ENCODE peak calls at places on chromosomes 11 and 22, in four cellular contexts. O is stomach, Z is transverse colon, B is K562. A is an unnamed sample.

GRCh38 chr22:27133951-27134664 is 476.7 kb downstream of the MIAT start:
- DNase-seq in O (peak; percentile 44), Z (peak; percentile 21), B (peak; percentile 16), A (peak; percentile 85)

GRCh38 chr11:93589347-93589746 is 46.2 kb upstream of the SMCO4 start:
- DNase-seq in O (peak; percentile 30), Z (peak; percentile 54), B (no peak), A (no peak)

GRCh38 chr22:23856721-23857605 is 712 bp upstream of the SLC2A11 start:
- DNase-seq in O (no peak), Z (peak; percentile 60), B (no peak), A (peak; percentile 81)

GRCh38 chr11:4539603-4540219 is 5.3 kb upstream of the OR52M1 start:
- DNase-seq in O (peak; percentile 73), Z (peak; percentile 59), B (peak; percentile 55), A (no peak)

GRCh38 chr22:27780161-27780575 is 21.4 kb downstream of the MN1 start:
- DNase-seq in O (no peak), Z (no peak), B (no peak), A (no peak)

GRCh38 chr11:72234514-72234830 is 9.5 kb downstream of the PHOX2A start:
- DNase-seq in O (no peak), Z (no peak), B (no peak), A (peak; percentile 9)

GRCh38 chr11:12704049-12704448 is 29.8 kb downstream of the TEAD1 start:
- DNase-seq in O (no peak), Z (no peak), B (no peak), A (no peak)

GRCh38 chr11:58637367-58637766 is 14.9 kb downstream of the CNTF start:
- DNase-seq in O (no peak), Z (no peak), B (no peak), A (no peak)

GRCh38 chr11:107988397-107989158 is 20.1 kb upstream of the CUL5 start:
- DNase-seq in O (no peak), Z (no peak), B (no peak), A (no peak)

GRCh38 chr11:72930011-72930410 is 115.8 kb downstream of the ATG16L2 start:
- DNase-seq in O (no peak), Z (no peak), B (no peak), A (no peak)

GRCh38 chr22:28351585-28351984 is 328.1 kb downstream of the TTC28 start:
- DNase-seq in O (no peak), Z (no peak), B (no peak), A (no peak)

GRCh38 chr11:21421930-21422329 is 752.5 kb downstream of the NELL1 start:
- DNase-seq in O (no peak), Z (no peak), B (no peak), A (no peak)

GRCh38 chr11:79536155-79536917 is 95.5 kb upstream of the TENM4 start:
- DNase-seq in O (no peak), Z (no peak), B (no peak), A (no peak)

GRCh38 chr22:32829451-32829851 is 27.9 kb downstream of the TIMP3 start:
- DNase-seq in O (no peak), Z (no peak), B (no peak), A (peak; percentile 64)

GRCh38 chr11:2531277-2531986 is 86.6 kb downstream of the KCNQ1 start:
- DNase-seq in O (peak; percentile 84), Z (peak; percentile 80), B (peak; percentile 82), A (peak; percentile 82)

GRCh38 chr11:2534131-2534956 is 89.5 kb downstream of the KCNQ1 start:
- DNase-seq in O (no peak), Z (peak; percentile 7), B (no peak), A (peak; percentile 66)

GRCh38 chr11:2533642-2534115 is 88.9 kb downstream of the KCNQ1 start:
- DNase-seq in O (peak; percentile 55), Z (peak; percentile 68), B (peak; percentile 87), A (peak; percentile 86)

GRCh38 chr11:2531987-2532703 is 87.3 kb downstream of the KCNQ1 start:
- DNase-seq in O (no peak), Z (peak; percentile 8), B (no peak), A (no peak)

DNA sequence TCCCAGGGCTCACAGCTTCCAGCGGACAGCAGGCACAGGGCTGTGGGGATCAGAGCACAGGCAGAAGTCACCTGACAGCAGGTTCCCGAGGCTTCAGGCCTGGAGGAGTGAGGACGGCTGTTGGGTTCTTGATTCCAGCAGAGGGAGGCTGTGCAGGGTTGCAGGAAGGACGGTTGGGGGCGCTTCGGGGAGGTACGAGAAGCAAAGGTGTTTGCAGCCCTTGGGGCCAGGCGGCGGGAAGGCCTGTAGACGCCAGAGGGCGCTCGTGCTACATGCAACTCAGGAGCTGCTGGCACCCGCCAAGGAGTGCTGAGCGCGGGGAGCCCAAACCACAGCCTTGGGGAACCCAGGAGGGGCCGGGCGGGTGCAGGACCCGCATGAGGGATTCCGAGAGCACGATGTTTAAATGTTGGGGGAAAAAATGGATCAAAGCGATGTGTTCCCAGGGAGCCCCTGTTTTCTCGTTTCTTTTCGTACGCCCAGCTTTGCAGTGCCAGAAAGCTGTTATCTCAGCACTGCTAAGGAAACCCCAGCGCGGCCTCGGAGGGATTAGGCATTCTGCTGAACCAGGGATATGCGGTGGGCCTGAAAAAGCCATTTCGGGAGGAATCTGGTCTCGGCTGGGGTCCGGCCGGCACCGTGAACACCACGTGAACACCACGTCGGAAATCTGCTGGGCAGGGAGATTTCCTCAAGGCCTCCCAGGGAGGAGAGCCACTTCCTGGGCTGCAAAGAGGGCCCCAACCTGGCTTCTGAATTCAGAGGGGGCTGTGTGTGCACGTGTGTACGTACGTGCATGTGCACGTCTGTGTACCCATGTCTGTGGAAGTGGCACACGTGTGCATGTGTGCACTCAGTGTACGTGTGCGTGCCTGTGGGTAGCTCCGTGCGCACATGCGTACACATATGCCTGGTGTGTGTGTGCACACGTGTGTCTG is 88.2 kb downstream of the KCNQ1 start:
- DNase-seq in O (peak; percentile 95), Z (peak; percentile 93), B (peak; percentile 89), A (peak; percentile 95)
- TF ChIP-seq POLR2A in O (no peak), Z (no peak), B (no peak), A (no peak)

GRCh38 chr11:9574556-9574805 is 1.0 kb downstream of the WEE1 start:
- DNase-seq in O (peak; percentile 34), Z (peak; percentile 35), B (no peak), A (no peak)
- TF ChIP-seq POLR2AphosphoS5 in O (no peak), Z (no peak), B (no peak), A (no peak)

GRCh38 chr11:77506857-77507256 is 33.0 kb upstream of the PAK1 start:
- DNase-seq in O (no peak), Z (peak; percentile 57), B (no peak), A (no peak)
- TF ChIP-seq EP300 in O (no peak), Z (no peak), B (no peak), A (no peak)

DNA sequence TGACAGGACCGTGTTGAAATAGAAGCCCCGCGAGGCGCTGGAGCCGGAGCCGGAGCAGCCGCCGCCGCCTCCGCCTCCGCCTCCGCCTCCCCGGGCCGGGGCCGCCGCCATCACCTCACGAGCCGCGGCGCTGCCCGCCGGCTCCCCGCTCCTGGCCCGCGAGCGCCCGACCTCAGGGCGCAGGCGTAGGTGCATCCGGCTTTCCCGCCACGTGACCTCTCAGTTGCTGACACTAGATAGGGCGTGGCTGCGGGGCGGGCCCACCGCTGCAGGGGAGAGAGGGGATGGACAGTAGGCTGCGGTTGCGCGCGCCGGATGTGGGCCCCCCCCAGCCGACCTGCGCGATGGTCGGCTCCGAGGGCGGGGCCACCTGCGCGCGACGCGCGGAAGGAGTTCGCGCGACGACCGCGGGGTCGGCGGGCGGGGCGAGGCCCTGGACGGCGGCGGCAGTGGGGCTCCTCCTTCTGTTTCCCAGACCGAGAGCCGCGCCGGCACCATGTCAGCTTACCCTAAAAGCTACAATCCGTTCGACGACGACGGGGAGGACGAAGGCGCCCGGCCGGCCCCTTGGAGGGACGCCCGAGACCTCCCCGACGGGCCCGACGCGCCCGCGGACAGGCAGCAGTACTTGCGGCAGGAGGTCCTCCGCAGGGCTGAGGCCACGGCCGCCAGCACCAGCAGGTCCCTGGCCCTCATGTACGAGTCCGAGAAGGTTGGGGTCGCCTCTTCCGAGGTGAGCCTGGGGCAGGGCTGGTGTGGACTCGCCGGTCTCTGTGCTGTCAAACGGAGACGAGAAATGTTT is at the start of the genes PI4KA and SNAP29:
- DNase-seq in O (peak; percentile 99), Z (peak; percentile 99), B (peak; percentile 100), A (peak; percentile 100)
- TF ChIP-seq POLR2A in O (no peak), Z (peak; percentile 80), B (no peak), A (peak; percentile 54)

DNA sequence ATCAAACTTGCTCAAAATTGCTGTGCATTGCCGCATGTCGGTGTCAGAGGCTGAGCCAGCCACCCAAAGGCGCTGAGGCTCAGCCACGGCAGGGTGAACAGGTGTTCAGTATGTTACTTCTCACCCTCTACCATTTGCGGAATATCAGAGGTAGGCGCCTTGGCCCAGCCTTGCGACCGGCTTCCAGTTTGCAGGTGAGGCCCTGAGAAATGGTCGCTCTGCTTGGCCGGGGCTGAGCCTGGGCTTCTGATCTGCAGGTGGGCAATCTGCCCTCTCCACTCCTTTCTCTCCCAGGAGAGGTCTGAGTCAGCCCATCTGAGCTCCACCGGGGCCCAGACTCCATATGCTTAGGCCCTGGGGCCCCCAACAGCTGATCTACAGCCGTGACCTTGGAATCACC is 71.0 kb downstream of the RPS6KA4 start:
- DNase-seq in O (no peak), Z (no peak), B (no peak), A (no peak)
- TF ChIP-seq POLR2AphosphoS5 in O (no peak), Z (no peak), B (no peak), A (no peak)

DNA sequence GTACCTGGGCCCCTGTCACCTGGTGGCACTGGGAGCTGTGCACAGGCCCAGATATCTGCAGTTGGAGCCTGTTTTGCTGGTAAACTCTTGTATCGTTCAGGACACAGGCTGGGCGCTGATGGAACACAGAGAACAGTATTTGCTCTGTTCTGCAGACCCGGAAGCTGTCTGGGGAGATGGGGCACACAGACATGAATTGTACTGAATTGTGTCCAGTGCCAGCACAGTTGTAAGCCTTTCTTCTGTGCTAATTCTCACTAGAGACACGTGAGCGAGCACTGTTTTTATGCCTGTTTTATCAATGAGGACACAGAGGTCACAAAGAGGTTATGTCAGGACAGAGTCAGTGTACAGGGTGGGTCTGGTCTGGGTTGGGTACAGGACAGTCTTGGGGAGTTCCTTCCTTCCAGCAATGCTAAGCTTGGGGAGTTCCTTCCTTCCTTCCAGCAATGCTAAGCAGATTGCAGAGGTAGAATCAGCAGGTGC is 24.4 kb upstream of the ACR start:
- DNase-seq in O (no peak), Z (no peak), B (no peak), A (peak; percentile 62)
- TF ChIP-seq EP300 in O (peak; percentile 14), Z (no peak), B (no peak), A (no peak)

GRCh38 chr11:116517584-116517983 is 255.2 kb downstream of the BUD13 start:
- DNase-seq in O (peak; percentile 3), Z (no peak), B (no peak), A (no peak)

GRCh38 chr11:116517077-116517476 is 255.7 kb downstream of the BUD13 start:
- DNase-seq in O (peak; percentile 22), Z (no peak), B (no peak), A (no peak)

GRCh38 chr11:116513278-116513823 is 259.4 kb downstream of the BUD13 start:
- DNase-seq in O (no peak), Z (no peak), B (no peak), A (no peak)

GRCh38 chr11:116513894-116514293 is 258.9 kb downstream of the BUD13 start:
- DNase-seq in O (no peak), Z (peak; percentile 46), B (peak; percentile 63), A (no peak)

DNA sequence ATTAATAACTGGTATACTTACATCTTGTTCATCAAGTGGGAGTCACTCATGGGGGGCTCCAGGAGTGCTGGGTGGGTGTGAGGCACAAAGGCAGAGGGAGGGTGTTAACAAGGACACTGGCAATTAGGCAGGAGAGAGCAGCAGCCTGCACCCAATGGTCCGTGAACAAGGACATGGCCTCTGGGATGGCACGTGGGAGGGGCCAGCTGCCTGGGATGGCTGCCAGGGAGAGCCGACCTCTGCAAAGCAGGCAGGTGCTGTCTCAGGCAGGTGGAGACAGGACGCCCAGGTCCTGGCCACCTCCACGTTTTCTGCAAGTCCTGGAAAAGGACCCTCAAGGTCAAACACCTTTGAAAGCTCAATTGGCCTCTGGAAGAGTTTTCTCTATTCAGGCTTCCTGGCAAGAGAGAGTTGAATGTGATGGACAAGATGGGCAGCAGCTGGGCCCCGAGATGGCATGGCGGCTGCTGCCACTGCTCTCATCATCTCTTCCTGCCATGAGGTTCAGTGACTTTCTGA is 257.1 kb downstream of the BUD13 start:
- DNase-seq in O (peak; percentile 37), Z (no peak), B (no peak), A (no peak)
- TF ChIP-seq POLR2A in O (no peak), Z (no peak), B (no peak), A (no peak)